ENCODE peak calls at places on chromosome 2, in four cellular contexts. R is K562, U is HepG2, M is GM12878. X is an unnamed sample.

GRCh38 chr2:235594041-235594440 is 100.2 kb downstream of the AGAP1 start:
- DNase-seq in R (peak), M (no peak), U (peak), X (no peak)

GRCh38 chr2:8107979-8108378 is 573.9 kb upstream of the ID2 start:
- DNase-seq in M (no peak), U (no peak), R (no peak), X (no peak)

GRCh38 chr2:3454802-3455201 is 64.5 kb downstream of the ADI1 start:
- DNase-seq in M (no peak), U (no peak), R (no peak), X (no peak)

GRCh38 chr2:60826126-60826525 is 55.2 kb upstream of the REL start:
- DNase-seq in U (no peak), R (no peak), M (no peak), X (no peak)

GRCh38 chr2:169366066-169366465 is 3.7 kb upstream of the LRP2 start:
- DNase-seq in M (no peak), R (no peak), U (no peak), X (no peak)

GRCh38 chr2:118678985-118679384 is 168.5 kb downstream of the EN1 start:
- DNase-seq in R (no peak), M (no peak), U (no peak), X (no peak)

GRCh38 chr2:237201461-237202287 is 116.0 kb downstream of the COPS8 start:
- DNase-seq in M (peak), R (peak), U (peak), X (no peak)

GRCh38 chr2:166917433-166917832 is 29.2 kb downstream of the XIRP2 start:
- DNase-seq in R (no peak), M (no peak), U (no peak), X (no peak)

GRCh38 chr2:159155791-159156190 is 130.7 kb downstream of the WDSUB1 start:
- DNase-seq in R (no peak), M (no peak), U (no peak), X (no peak)

GRCh38 chr2:71455011-71455740 is 1.8 kb downstream of the DYSF start:
- DNase-seq in M (no peak), U (no peak), R (no peak), X (no peak)
- TF ChIP-seq POLR2A in M (no peak), U (no peak), R (no peak), X (no peak)

DNA sequence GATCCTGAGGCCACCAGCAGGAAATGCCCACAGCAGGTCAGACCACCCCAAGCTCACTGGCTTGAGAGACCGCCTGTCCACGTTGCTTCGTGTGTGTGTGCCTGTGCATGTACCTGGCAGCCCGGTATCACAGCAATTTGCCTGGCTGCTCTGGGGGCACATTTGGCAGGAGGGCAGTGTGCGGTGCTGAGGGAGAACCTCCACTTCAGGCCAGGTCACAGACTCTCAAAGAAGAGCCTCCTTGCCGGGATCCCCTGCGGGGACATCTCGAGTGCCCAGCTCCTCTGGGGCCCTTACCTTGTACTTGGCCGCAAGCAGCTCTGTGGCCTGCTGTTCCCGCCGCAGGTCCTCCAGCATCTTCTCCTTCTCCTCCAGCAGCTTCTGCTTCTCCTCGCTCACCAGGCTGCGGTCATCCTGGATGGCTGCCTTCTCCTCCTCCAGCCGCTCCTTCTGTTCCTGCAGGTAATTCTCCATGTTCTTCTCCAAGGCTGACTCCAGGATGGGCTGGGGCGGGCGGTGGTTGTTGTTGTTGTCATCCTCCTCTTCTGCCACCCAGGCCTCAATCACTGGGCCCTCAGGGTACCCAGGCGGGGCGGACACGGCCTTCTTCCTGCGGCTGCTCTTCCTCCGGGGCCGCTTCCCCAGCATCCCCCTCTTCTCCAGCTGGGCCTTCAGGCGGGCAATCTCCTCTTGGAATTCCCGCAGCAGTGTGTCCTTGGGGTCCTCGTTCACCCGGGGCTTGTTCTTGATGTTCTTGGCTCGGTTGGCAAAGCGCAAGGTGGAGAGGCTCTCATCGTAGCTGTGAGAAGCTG is 2.0 kb downstream of the KIF3C start:
- DNase-seq in U (no peak), M (no peak), R (no peak), X (no peak)
- TF ChIP-seq POLR2AphosphoS5 in U (no peak), M (no peak), R (no peak), X (no peak)

DNA sequence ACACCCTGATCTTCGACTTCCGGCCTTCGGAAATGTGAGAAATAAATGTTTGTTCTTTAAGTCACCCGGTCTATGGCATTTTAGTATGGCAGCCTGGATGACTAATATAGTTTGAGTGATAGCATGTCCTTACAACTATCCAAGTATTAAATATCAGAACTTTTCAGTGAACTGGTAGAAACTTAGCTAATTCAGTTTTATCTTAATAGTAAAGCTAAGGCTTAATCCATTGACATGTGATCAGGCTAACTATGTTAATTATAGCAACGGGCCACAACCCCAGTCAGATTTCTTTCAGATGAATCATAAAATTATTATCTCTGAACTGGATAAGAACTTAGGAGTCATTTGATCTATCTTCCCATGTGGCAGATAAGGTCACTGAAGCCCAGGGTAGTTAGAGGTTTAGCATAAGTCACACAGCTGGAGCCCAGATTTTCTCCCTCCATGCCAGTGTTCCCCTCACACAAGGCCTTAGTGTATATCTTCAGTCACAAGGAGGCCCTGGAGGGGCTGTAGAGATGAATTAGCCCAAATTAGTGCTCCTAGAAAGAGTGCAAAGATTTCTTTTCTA is 40.7 kb upstream of the UPP2 start:
- DNase-seq in U (no peak), M (no peak), R (no peak), X (no peak)
- TF ChIP-seq TAF1 in U (no peak), M (no peak), R (no peak), X (no peak)

GRCh38 chr2:215624423-215624829 is 188.6 kb upstream of the FN1 start:
- DNase-seq in M (no peak), R (no peak), U (peak), X (no peak)
- TF ChIP-seq POLR2A in M (no peak), R (no peak), U (no peak), X (no peak)

DNA sequence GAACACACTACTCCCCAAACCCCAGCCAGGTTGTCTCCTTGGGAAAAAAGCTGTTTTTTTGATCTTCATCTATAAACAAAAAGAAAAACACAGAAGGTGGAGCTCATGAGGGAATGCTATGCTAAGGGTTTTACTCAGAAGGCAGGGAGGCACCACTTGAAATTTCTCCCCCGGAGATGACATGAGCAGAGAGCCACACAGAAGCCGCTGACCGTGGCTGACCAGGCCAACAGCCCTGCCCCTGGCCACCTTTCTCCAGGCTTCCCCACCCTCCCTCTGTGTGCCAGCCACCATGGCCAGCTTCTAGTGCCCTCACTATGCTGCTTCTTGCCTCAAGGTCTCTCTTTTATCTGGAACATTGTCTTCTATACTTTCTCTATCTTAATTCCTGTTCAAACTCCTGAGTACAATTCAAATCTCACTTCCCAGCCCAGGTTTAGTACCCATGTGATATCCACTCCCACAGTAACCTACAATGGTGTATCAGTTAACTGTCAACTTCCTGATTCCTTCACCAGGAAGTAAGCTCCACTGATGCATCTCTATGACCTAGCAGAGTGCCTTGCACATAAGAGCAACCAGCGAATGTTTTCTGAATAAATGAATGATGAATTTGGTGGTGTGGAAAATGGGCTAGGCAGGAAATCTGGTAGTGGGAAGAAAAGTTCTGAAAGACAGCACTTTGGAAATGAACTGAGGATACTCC is 15.3 kb downstream of the LAPTM4A start:
- DNase-seq in M (no peak), R (no peak), U (no peak), X (no peak)
- TF ChIP-seq POLR2AphosphoS5 in M (no peak), R (no peak), U (no peak), X (no peak)

GRCh38 chr2:204234879-204235278 is 298.3 kb downstream of the ICOS start:
- DNase-seq in R (no peak), U (no peak), M (no peak), X (no peak)
- TF ChIP-seq TAF1 in R (no peak), U (no peak), M (no peak), X (no peak)

DNA sequence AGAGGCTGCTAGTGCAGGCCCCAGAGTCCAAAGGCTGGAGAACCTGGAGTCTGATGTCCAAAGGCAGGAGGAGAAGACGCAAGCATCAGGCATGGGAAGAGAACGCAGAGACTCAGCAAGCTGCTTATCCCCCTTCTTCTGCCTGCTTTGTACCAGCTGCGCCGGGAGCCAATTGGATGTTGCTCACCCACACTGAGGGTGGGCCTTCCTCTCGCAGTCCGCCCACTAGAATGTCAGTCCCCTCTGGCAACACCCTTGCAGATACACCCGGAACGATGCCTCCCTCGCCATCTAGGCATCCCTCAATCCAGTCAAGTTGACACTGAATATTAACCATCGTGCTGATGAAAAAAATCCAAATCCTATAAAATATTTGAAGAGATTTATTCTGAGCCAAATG is 141.6 kb downstream of the TWIST2 start:
- DNase-seq in U (no peak), M (no peak), R (no peak), X (no peak)
- TF ChIP-seq POLR2A in U (no peak), M (no peak), R (no peak), X (no peak)

DNA sequence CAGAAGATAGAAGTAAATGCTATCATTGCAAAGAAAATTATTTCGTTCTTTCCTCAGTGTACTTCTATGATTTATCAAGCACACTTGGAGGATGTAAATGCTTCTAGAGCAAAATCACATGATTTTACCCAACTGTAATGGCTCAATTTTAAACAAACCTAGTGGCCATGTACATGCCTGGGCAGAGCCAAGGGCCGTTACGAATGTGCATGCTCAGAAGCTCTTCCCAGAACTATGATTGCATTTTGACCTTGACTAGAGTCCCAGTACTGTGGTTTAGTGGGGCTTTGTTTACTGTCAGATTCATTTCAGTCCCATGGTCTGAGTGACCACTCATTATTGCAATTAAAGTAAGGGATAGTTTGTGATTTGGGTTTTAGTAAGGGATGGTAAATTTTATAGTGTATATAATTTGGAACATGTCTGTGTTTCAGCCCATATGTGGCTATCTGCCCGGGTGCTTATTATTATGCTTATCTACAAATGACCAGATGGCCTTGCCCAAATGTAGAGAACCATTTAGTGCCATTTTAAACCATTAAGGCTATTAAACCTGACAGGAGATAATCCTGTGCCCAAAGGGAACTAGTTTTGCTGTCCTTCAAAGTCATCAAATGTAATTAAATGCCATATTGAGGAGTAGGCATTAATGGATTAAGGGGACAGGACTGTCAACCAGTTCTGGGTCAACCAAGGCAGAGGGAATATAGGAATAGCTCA is 239.1 kb downstream of the ICOS start:
- DNase-seq in M (no peak), R (no peak), U (peak), X (no peak)
- TF ChIP-seq POLR2AphosphoS5 in M (no peak), R (no peak), U (no peak), X (no peak)

GRCh38 chr2:162196611-162197010 is 44.6 kb upstream of the GCG start:
- DNase-seq in R (no peak), M (no peak), U (no peak), X (no peak)
- TF ChIP-seq TAF1 in R (no peak), M (no peak), U (no peak), X (no peak)

X was measured in GM12892.